ENCODE peak calls at places on chromosomes 7 and 10, in six cellular contexts. I is neural progenitor cell, S is GM23338, B is transverse colon, L is left ventricle myocardium inferior, W is hepatocyte. Q is an unnamed sample. For H3K27me3, the result is how much of the 10 kb centered on the place peaks cover.

GRCh38 chr7:102395620-102395957 is 574 bp upstream of the PRKRIP1 start:
- DNase-seq in I (no peak), S (no peak), B (no peak), L (no peak), W (no peak), Q (no peak)

GRCh38 chr7:28678421-28678965 is 266.2 kb downstream of the CREB5 start:
- DNase-seq in I (no peak), S (no peak), B (no peak), L (no peak), W (no peak), Q (no peak)

GRCh38 chr10:112525215-112525614 is 78.2 kb downstream of the VTI1A start:
- DNase-seq in I (no peak), S (no peak), B (no peak), L (no peak), W (no peak), Q (no peak)

GRCh38 chr10:3192856-3193635 is 20.5 kb upstream of the PITRM1 start:
- DNase-seq in I (peak), S (peak), B (peak), L (no peak), W (peak), Q (no peak)

GRCh38 chr7:121575194-121575766 is 179.2 kb upstream of the FAM3C start:
- DNase-seq in I (no peak), S (no peak), B (no peak), L (no peak), W (no peak), Q (no peak)

GRCh38 chr10:67818323-67818722 is 19.7 kb downstream of the DNAJC12 start:
- DNase-seq in I (no peak), S (no peak), B (no peak), L (no peak), W (peak), Q (no peak)

GRCh38 chr7:21367537-21367936 is 60.3 kb upstream of the SP4 start:
- DNase-seq in I (no peak), S (no peak), B (no peak), L (no peak), W (no peak), Q (no peak)

GRCh38 chr7:77862691-77863090 is 64.1 kb downstream of the PHTF2 start:
- DNase-seq in I (no peak), S (no peak), B (no peak), L (no peak), W (no peak), Q (no peak)

GRCh38 chr10:86261933-86262665 is 104.5 kb downstream of the GRID1 start:
- DNase-seq in I (peak), S (peak), B (no peak), L (no peak), W (peak), Q (no peak)

GRCh38 chr7:16670021-16670420 is 24.0 kb downstream of the BZW2 start:
- DNase-seq in I (no peak), S (no peak), B (no peak), L (no peak), W (no peak), Q (no peak)

GRCh38 chr10:12255048-12255447 is 59.1 kb downstream of the CDC123 start:
- DNase-seq in I (no peak), S (no peak), B (no peak), L (no peak), W (no peak), Q (no peak)

GRCh38 chr10:132313305-132313704 is 5.6 kb upstream of the STK32C start:
- DNase-seq in I (no peak), S (no peak), B (no peak), L (no peak), W (no peak), Q (no peak)

GRCh38 chr7:81632418-81632817 is 137.4 kb downstream of the HGF start:
- DNase-seq in I (no peak), S (peak), B (no peak), L (no peak), W (no peak), Q (no peak)

GRCh38 chr10:63683223-63683622 is 162.0 kb downstream of the REEP3 start:
- DNase-seq in I (no peak), S (no peak), B (no peak), L (no peak), W (no peak), Q (no peak)

GRCh38 chr7:41232086-41232485 is 470.8 kb downstream of the INHBA start:
- DNase-seq in I (no peak), S (no peak), B (no peak), L (no peak), W (no peak), Q (no peak)

GRCh38 chr10:71094712-71095390 is 117.5 kb upstream of the UNC5B start:
- DNase-seq in I (no peak), S (no peak), B (no peak), L (no peak), W (no peak), Q (no peak)

GRCh38 chr7:52669031-52669430 is 366.4 kb upstream of the POM121L12 start:
- DNase-seq in I (no peak), S (no peak), B (no peak), L (no peak), W (no peak), Q (no peak)

GRCh38 chr7:79050592-79050991 is 402.9 kb downstream of the MAGI2 start:
- DNase-seq in I (no peak), S (no peak), B (no peak), L (no peak), W (peak), Q (no peak)

GRCh38 chr7:107939472-107940145 is 48.6 kb downstream of the DLD start:
- DNase-seq in I (no peak), S (no peak), B (no peak), L (peak), W (no peak), Q (peak)

GRCh38 chr10:60646966-60647796 is 131.1 kb upstream of the CDK1 start:
- DNase-seq in I (peak), S (peak), B (peak), L (no peak), W (peak), Q (no peak)

GRCh38 chr7:74627699-74628411 is 29.7 kb upstream of the GTF2I start:
- DNase-seq in I (peak), S (peak), B (peak), L (no peak), W (peak), Q (no peak)

GRCh38 chr7:3239291-3239691 is 61.8 kb upstream of the SDK1 start:
- DNase-seq in I (no peak), S (no peak), B (no peak), L (no peak), W (no peak), Q (no peak)

GRCh38 chr10:25174461-25175230 is at the start of gene GPR158:
- DNase-seq in I (peak), S (peak), B (peak), L (peak), W (peak), Q (peak)

GRCh38 chr10:93695720-93696119 is 6.7 kb downstream of the FRA10AC1 start:
- DNase-seq in I (no peak), S (no peak), B (no peak), L (no peak), W (no peak), Q (no peak)

GRCh38 chr10:79422178-79422892 is 23.1 kb downstream of the ZCCHC24 start:
- DNase-seq in I (no peak), S (no peak), B (no peak), L (peak), W (peak), Q (peak)

GRCh38 chr10:26810435-26811026 is 50.2 kb downstream of the ABI1 start:
- DNase-seq in I (no peak), S (no peak), B (no peak), L (no peak), W (no peak), Q (no peak)

GRCh38 chr10:95567903-95568630 is 6.9 kb upstream of the SORBS1 start:
- DNase-seq in I (no peak), S (no peak), B (no peak), L (no peak), W (no peak), Q (no peak)

GRCh38 chr10:129106314-129106713 is 360.7 kb upstream of the MGMT start:
- DNase-seq in I (no peak), S (no peak), B (no peak), L (no peak), W (no peak), Q (no peak)

DNA sequence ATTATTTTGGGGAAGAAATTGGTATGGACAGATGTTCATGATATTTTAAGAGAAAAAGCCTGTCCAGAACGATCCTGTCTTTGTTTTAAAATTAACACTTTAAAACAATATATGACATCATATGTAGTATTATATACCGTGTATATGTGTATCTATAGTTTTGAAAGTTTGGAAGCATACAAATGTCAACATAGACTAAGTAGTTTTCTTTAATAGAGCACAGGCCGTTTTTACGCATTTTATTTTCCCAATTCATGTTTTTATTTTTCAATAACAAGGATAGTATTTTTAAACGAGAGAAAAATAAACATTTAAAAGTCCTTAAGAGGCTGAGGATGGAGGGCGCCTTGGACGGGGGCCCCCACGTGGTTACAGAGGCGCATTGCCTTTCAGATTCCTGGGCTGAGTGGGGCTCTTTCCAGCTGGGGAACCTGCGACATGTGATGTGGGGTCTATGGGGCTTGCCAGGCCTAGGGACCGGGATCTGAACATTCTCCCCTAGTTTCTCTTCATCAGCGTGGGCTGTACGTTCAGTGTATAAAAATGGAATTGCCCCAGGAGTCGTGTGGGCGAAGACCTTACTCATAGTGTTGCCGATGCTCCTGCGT is 127.8 kb upstream of the ZNF746 start:
- DNase-seq in I (peak), S (peak), B (peak), L (peak), W (peak), Q (no peak)
- H3K4me3 ChIP-seq in I (peak), S (peak), B (peak), L (peak), W (peak), Q (peak)

GRCh38 chr10:97442277-97442676 is 3.5 kb downstream of the EXOSC1 start:
- DNase-seq in I (no peak), S (no peak), B (no peak), L (no peak), W (no peak), Q (no peak)

GRCh38 chr10:97450828-97451227 is 4.9 kb downstream of the ZDHHC16 start:
- DNase-seq in I (no peak), S (no peak), B (no peak), L (no peak), W (no peak), Q (no peak)

GRCh38 chr10:97445357-97445721 is 467 bp downstream of the EXOSC1 start:
- DNase-seq in I (no peak), S (no peak), B (no peak), L (no peak), W (no peak), Q (no peak)

GRCh38 chr10:97444212-97444611 is 1.6 kb downstream of the EXOSC1 start:
- DNase-seq in I (no peak), S (no peak), B (no peak), L (no peak), W (no peak), Q (no peak)

DNA sequence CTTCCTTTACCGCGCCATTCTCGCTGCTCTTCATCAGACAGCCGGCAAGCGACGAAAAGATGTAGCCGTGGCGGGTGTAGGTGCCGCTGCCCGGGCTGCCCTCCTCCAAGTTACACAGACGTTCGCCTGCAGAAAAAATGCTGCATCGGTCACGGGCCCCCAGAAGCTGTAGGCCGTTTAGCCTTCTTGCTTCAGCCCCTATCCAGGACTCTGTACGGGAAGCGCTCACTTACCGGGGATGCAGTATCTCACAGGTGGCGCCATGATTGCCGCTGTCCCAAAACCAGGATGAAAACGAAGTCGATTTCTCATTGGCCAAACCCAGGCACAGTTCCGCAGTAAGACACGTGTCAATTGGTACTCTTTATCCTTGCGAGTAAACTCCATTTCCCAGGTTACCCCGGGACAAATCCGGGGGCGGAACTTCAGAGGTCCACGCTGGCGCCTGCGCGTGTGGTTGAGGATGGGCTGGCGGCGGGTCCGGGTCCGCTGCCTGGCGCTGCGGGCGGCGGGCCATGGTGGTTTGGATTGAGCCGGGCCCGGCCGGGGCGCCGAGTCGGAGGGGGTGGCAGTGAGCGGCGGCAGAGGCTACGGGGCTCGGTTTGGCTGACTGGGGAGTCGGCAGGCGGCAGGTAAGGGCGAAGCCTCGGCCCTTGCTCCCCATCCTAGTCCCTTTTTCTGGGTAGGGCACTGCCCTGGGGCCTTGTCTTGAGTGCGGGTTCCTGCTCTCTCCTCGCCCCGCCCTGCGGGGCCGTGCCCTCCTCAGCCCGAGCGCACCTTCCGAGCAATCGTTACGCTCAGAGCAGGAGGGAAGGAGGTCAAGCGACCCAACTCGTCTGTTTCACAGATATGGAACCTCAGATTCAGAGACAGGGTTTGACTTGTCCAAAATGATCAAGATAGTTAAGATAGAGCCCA is at the start of the genes EXOSC1 and ZDHHC16:
- DNase-seq in I (peak), S (peak), B (peak), L (peak), W (peak), Q (peak)
- TF ChIP-seq CTCF in I (peak), S (no peak), B (no peak), L (no peak), W (peak), Q (peak)

GRCh38 chr7:30682131-30683083 is at the start of gene CRHR2:
- DNase-seq in I (peak), S (peak), B (no peak), L (peak), W (peak), Q (no peak)

GRCh38 chr7:30683839-30684238 is 1.6 kb upstream of the CRHR2 start:
- DNase-seq in I (no peak), S (no peak), B (no peak), L (no peak), W (no peak), Q (no peak)

GRCh38 chr7:30681262-30682130 is 760 bp downstream of the CRHR2 start:
- DNase-seq in I (peak), S (peak), B (no peak), L (no peak), W (no peak), Q (no peak)

GRCh38 chr7:30683306-30683705 is 1.1 kb upstream of the CRHR2 start:
- DNase-seq in I (no peak), S (no peak), B (no peak), L (no peak), W (no peak), Q (no peak)

GRCh38 chr7:30684351-30684750 is 2.1 kb upstream of the CRHR2 start:
- DNase-seq in I (peak), S (peak), B (no peak), L (no peak), W (no peak), Q (no peak)
- H3K27me3 ChIP-seq in I (under half), S (under half), B (half or more), L (half or more), W (under half), Q (under half)

DNA sequence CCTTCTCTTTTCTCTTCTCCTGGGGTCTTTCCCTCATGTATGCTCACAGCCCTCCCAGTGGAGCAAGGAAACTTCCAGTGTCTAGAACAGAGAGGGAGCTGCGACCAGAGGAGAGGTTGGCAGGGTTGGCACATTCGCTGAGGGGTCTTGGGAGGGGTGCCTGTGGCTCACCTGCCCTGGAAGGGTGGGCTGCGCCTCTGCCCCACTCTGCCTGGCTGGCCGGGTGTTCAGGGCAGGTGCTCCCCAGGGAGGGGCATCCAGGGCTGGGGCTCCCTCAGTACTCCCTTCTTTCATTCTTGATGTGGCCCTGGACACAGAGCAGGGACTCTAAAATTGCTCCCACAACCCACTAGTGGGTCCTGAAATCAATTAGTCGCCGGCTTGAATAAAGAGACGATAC is 16.9 kb downstream of the SHH start:
- DNase-seq in I (no peak), S (no peak), B (no peak), L (no peak), W (no peak), Q (no peak)
- H3K4me3 ChIP-seq in I (no peak), S (no peak), B (no peak), L (no peak), W (no peak), Q (no peak)

Q was measured in BJ.